ENCODE peak calls at places on chromosome 13, in six cellular contexts. W is pancreas, A is lower leg skin, M is RWPE1, I is LNCaP clone FGC, K is gastrocnemius medialis. L is an unnamed sample.
A peak's percentile ranks its signal among the peaks of the same experiment; 100 is the strongest.

GRCh38 chr13:35891973-35892441 is 239.2 kb downstream of the DCLK1 start:
- DNase-seq in I (no peak), A (no peak), M (peak; percentile 76), W (no peak), K (no peak), L (peak; percentile 3)

GRCh38 chr13:50805805-50806204 is 37.7 kb downstream of the DLEU7 start:
- DNase-seq in I (no peak), W (no peak), M (no peak), K (no peak), A (no peak), L (no peak)

GRCh38 chr13:99136427-99136954 is 64.2 kb upstream of the UBAC2 start:
- DNase-seq in W (no peak), K (no peak), A (no peak), I (no peak), M (no peak), L (no peak)

GRCh38 chr13:91236182-91236581 is 111.3 kb upstream of the MIR17HG start:
- DNase-seq in W (no peak), A (no peak), M (no peak), I (no peak), K (no peak), L (no peak)

GRCh38 chr13:50809133-50810090 is 34.1 kb downstream of the DLEU7 start:
- DNase-seq in K (no peak), I (peak; percentile 91), W (no peak), M (no peak), A (no peak), L (no peak)

GRCh38 chr13:57003682-57004081 is 137.0 kb upstream of the PRR20A start:
- DNase-seq in K (no peak), M (no peak), W (no peak), I (no peak), A (no peak), L (no peak)

GRCh38 chr13:92963029-92963428 is 263.6 kb upstream of the GPC6 start:
- DNase-seq in I (no peak), A (no peak), M (no peak), W (no peak), K (no peak), L (no peak)

GRCh38 chr13:98503175-98504028 is 73.5 kb downstream of the STK24 start:
- DNase-seq in I (no peak), W (no peak), K (no peak), A (no peak), M (no peak), L (no peak)

GRCh38 chr13:101382086-101382485 is 34.2 kb downstream of the NALCN start:
- DNase-seq in K (no peak), A (no peak), W (no peak), M (no peak), I (no peak), L (no peak)

GRCh38 chr13:113591750-113592149 is 7.2 kb downstream of the TFDP1 start:
- DNase-seq in K (no peak), A (no peak), M (no peak), W (no peak), I (no peak), L (no peak)

GRCh38 chr13:106998664-106999063 is 430.7 kb upstream of the ARGLU1 start:
- DNase-seq in K (no peak), W (no peak), M (no peak), I (no peak), A (no peak), L (no peak)

GRCh38 chr13:19864018-19864338 is 529 bp upstream of the ZMYM5 start:
- DNase-seq in I (no peak), A (no peak), W (peak; percentile 82), K (peak; percentile 52), M (no peak), L (peak; percentile 61)

GRCh38 chr13:57629821-57630235 is 1.7 kb upstream of the PCDH17 start:
- DNase-seq in M (peak; percentile 86), W (peak; percentile 88), A (peak; percentile 58), K (peak; percentile 42), I (no peak), L (no peak)

GRCh38 chr13:32984857-32985626 is 31.2 kb upstream of the KL start:
- DNase-seq in W (no peak), M (peak; percentile 26), K (no peak), I (peak; percentile 98), A (no peak), L (peak; percentile 0)

GRCh38 chr13:46295531-46296464 is 84.1 kb downstream of the LRRC63 start:
- DNase-seq in A (peak; percentile 24), I (no peak), K (peak; percentile 24), W (no peak), M (peak; percentile 22), L (no peak)

GRCh38 chr13:56670563-56670962 is 470.2 kb upstream of the PRR20A start:
- DNase-seq in I (no peak), A (no peak), W (no peak), K (no peak), M (no peak), L (no peak)

GRCh38 chr13:87669379-87669978 is 1.7 kb upstream of the SLITRK5 start:
- DNase-seq in A (no peak), W (no peak), I (no peak), K (no peak), M (no peak), L (no peak)

DNA sequence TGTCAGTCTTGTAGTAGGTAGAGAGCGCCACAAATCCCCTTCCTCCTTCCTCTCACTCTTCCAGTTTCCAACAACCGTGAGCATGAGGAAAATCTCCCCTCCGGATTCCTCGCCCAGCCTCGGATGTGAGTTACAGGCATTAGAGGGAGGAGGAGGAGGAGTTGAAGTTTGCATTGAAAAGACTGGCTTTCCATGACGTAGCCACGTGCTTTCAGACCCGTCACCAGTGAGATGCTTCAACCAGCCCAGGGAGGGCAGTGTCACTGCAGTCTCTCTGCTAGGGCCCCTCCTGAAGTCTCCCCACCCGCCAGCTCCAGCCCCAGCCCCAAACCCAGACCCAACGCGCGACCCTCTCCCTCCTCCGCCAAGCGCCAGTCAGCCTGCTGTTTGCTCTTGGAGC is 444 bp upstream of the FGF14 start:
- DNase-seq in K (no peak), W (peak; percentile 29), A (no peak), M (no peak), I (no peak), L (no peak)
- TF ChIP-seq CTCF in K (no peak), W (no peak), A (no peak), M (no peak), I (no peak), L (no peak)

GRCh38 chr13:23455401-23456185 is 22.1 kb upstream of the SACS start:
- DNase-seq in A (no peak), I (peak; percentile 70), W (no peak), M (no peak), K (no peak), L (no peak)
- TF ChIP-seq CTCF in A (no peak), I (peak; percentile 22), W (no peak), M (no peak), K (no peak), L (no peak)

DNA sequence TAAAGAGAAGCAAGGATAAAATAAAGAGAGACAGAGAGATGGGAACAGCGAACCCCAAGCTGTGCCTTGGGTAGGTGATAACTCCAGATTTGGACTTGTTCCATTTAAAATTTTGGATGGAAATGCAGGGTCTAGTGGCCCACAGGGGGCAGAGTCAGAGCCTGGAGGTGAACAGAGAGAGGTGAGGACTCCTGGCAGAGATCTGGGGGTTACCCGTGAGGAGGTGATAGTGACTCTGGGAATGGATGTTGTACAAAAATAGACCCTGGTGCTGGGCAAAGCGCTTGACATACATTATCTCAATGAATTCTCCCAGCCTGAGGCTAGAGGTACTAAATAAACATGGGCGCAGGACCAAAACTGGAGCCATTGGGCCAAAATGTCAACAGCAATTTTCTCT is 14.3 kb upstream of the DHRS12 start:
- DNase-seq in W (no peak), I (no peak), K (no peak), A (no peak), M (no peak), L (no peak)
- TF ChIP-seq CTCF in W (no peak), I (no peak), K (no peak), A (no peak), M (no peak), L (no peak)

GRCh38 chr13:96075953-96076543 is 13.9 kb upstream of the HS6ST3 start:
- DNase-seq in W (no peak), I (no peak), A (no peak), M (peak; percentile 21), K (no peak), L (no peak)
- TF ChIP-seq CTCF in W (peak; percentile 39), I (peak; percentile 34), A (no peak), M (peak; percentile 39), K (peak; percentile 19), L (no peak)

DNA sequence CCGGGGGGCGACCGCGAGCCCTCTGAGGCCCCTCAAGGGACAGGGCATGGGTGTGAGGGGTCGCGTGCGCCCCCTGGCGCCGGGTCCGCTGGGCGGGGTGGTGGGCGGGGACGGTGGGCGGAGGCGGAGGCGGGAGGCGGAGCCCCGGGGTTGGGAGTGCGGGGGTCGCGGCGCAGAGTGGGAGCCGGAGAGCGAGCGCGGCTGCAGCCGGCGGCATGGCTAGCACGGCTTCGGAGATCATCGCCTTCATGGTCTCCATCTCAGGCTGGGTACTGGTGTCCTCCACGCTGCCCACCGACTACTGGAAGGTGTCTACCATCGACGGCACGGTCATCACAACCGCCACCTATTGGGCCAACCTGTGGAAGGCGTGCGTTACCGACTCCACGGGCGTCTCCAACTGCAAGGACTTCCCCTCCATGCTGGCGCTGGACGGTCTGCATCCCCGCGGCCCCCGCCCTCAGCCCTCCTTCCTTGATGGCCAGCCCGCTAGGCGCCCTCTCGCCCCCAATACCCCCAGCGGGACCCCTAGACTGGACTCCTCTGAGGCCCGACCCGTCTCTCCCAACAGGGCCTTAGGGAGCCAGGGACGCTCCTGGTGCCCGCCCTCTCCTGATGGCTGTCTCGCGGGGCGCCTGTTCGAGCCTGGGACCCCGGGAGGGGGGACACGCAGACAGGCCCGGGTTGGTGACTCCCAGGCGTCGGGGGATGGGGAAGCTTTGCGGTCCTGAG is at the start of gene CLDN10:
- DNase-seq in M (no peak), W (peak; percentile 80), I (no peak), K (no peak), A (no peak), L (peak; percentile 50)
- TF ChIP-seq CTCF in M (no peak), W (peak; percentile 38), I (no peak), K (no peak), A (no peak), L (no peak)

DNA sequence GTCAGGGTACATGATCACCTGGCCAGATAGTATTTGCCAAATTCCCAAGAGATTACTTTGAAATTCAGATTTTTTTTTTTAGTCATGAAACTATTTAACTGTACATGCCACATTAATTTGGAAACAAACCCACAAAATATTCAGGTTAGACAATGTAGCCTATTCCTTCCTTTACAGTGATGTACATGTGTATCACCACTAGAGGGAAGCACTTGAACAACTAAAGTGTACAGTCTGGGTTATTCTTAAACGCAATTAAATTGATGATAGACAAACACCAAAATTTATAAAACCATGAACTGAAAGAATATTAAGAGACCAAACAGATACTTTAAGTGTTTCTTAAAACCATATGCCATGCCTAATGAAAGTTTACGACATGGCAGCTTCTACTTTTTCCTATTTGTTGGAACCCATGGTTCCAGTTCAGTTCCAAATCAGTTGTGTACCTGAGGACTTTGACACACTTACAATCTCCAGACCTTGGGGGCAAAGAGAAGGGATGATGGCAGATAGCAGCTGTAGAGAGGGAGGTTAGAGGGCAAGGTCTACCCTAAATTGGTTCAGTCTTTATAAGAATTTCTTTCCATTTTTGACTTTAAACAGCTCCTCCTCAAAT is 52.8 kb downstream of the TNFSF13B start:
- DNase-seq in A (no peak), K (no peak), W (no peak), M (peak; percentile 43), I (no peak), L (no peak)
- TF ChIP-seq CTCF in A (no peak), K (peak; percentile 59), W (peak; percentile 53), M (peak; percentile 74), I (peak; percentile 65), L (no peak)

L was measured in Calu3.